ENCODE peak calls at places on chromosomes 13 and 19, in five cellular contexts. One of them, this sample, is unnamed.

GRCh38 chr19:35592226-35592625 is 6.3 kb downstream of the PMIS2 start:
- DNase-seq in hypothalamus: no peak
- DNase-seq in astrocyte of the spinal cord: no peak
- DNase-seq in AG08395: peak; percentile 31
- DNase-seq in prostate gland: peak; percentile 11
- DNase-seq in this sample: no peak

GRCh38 chr13:75407473-75407872 is 74.5 kb downstream of the TBC1D4 start:
- DNase-seq in astrocyte of the spinal cord: no peak
- DNase-seq in AG08395: no peak
- DNase-seq in prostate gland: no peak
- DNase-seq in hypothalamus: no peak
- DNase-seq in this sample: no peak

GRCh38 chr13:36965767-36966166 is 33.4 kb downstream of the ALG5 start:
- DNase-seq in prostate gland: no peak
- DNase-seq in hypothalamus: no peak
- DNase-seq in AG08395: peak; percentile 77
- DNase-seq in astrocyte of the spinal cord: peak; percentile 80
- DNase-seq in this sample: no peak

GRCh38 chr19:1401889-1402217 is 511 bp upstream of the GAMT start:
- DNase-seq in astrocyte of the spinal cord: no peak
- DNase-seq in AG08395: no peak
- DNase-seq in prostate gland: no peak
- DNase-seq in hypothalamus: no peak
- DNase-seq in this sample: no peak

GRCh38 chr13:40927929-40928328 is 91.2 kb downstream of the ELF1 start:
- DNase-seq in prostate gland: no peak
- DNase-seq in hypothalamus: no peak
- DNase-seq in AG08395: no peak
- DNase-seq in astrocyte of the spinal cord: no peak
- DNase-seq in this sample: no peak

GRCh38 chr19:40403262-40403984 is 9.8 kb downstream of the PRX start:
- DNase-seq in hypothalamus: no peak
- DNase-seq in prostate gland: peak; percentile 72
- DNase-seq in astrocyte of the spinal cord: peak; percentile 88
- DNase-seq in AG08395: peak; percentile 97
- DNase-seq in this sample: peak; percentile 84

GRCh38 chr19:43651758-43652545 is 12.3 kb upstream of the CADM4 start:
- DNase-seq in prostate gland: peak; percentile 68
- DNase-seq in AG08395: peak; percentile 72
- DNase-seq in hypothalamus: peak; percentile 26
- DNase-seq in astrocyte of the spinal cord: peak; percentile 62
- DNase-seq in this sample: peak; percentile 46

GRCh38 chr19:54204767-54205468 is 4.3 kb downstream of the RPS9 start:
- DNase-seq in prostate gland: no peak
- DNase-seq in hypothalamus: no peak
- DNase-seq in astrocyte of the spinal cord: no peak
- DNase-seq in AG08395: no peak
- DNase-seq in this sample: no peak

GRCh38 chr13:96710166-96710866 is 284.0 kb downstream of the OXGR1 start:
- DNase-seq in astrocyte of the spinal cord: peak; percentile 12
- DNase-seq in prostate gland: no peak
- DNase-seq in AG08395: no peak
- DNase-seq in hypothalamus: no peak
- DNase-seq in this sample: no peak

GRCh38 chr19:50909240-50910070 is 1.7 kb downstream of the KLK4 start:
- DNase-seq in prostate gland: peak; percentile 92
- DNase-seq in astrocyte of the spinal cord: no peak
- DNase-seq in hypothalamus: no peak
- DNase-seq in AG08395: peak; percentile 9
- DNase-seq in this sample: peak; percentile 63

GRCh38 chr13:24269803-24270202 is 39.6 kb upstream of the C1QTNF9 start:
- DNase-seq in prostate gland: no peak
- DNase-seq in hypothalamus: no peak
- DNase-seq in astrocyte of the spinal cord: no peak
- DNase-seq in AG08395: no peak
- DNase-seq in this sample: no peak

GRCh38 chr19:938233-938923 is 12.5 kb downstream of the ARID3A start:
- DNase-seq in prostate gland: no peak
- DNase-seq in AG08395: no peak
- DNase-seq in astrocyte of the spinal cord: no peak
- DNase-seq in hypothalamus: no peak
- DNase-seq in this sample: no peak

GRCh38 chr19:3482507-3483225 is 575 bp downstream of the SMIM44 start:
- DNase-seq in astrocyte of the spinal cord: no peak
- DNase-seq in hypothalamus: no peak
- DNase-seq in AG08395: no peak
- DNase-seq in prostate gland: no peak
- DNase-seq in this sample: no peak

GRCh38 chr13:65095118-65095517 is 2135.0 kb downstream of the PCDH9 start:
- DNase-seq in astrocyte of the spinal cord: no peak
- DNase-seq in AG08395: no peak
- DNase-seq in prostate gland: no peak
- DNase-seq in hypothalamus: no peak
- DNase-seq in this sample: no peak

GRCh38 chr13:113058988-113059850 is 46.4 kb upstream of the F7 start:
- DNase-seq in AG08395: no peak
- DNase-seq in prostate gland: no peak
- DNase-seq in astrocyte of the spinal cord: no peak
- DNase-seq in hypothalamus: no peak
- DNase-seq in this sample: no peak

GRCh38 chr13:28494861-28495585 is at the start of gene FLT1:
- DNase-seq in AG08395: peak; percentile 42
- DNase-seq in hypothalamus: no peak
- DNase-seq in prostate gland: no peak
- DNase-seq in astrocyte of the spinal cord: no peak
- DNase-seq in this sample: peak; percentile 27

GRCh38 chr19:4088975-4089374 is 22.3 kb upstream of the ZBTB7A start:
- DNase-seq in astrocyte of the spinal cord: no peak
- DNase-seq in prostate gland: no peak
- DNase-seq in AG08395: no peak
- DNase-seq in hypothalamus: no peak
- DNase-seq in this sample: no peak

GRCh38 chr13:112972867-112973576 is 4.0 kb downstream of the MCF2L start:
- DNase-seq in hypothalamus: no peak
- DNase-seq in prostate gland: no peak
- DNase-seq in AG08395: no peak
- DNase-seq in astrocyte of the spinal cord: no peak
- DNase-seq in this sample: no peak

GRCh38 chr13:93861818-93862217 is 617.7 kb downstream of the DCT start:
- DNase-seq in AG08395: peak; percentile 45
- DNase-seq in prostate gland: no peak
- DNase-seq in hypothalamus: no peak
- DNase-seq in astrocyte of the spinal cord: peak; percentile 59
- DNase-seq in this sample: no peak

GRCh38 chr19:27774337-27774736 is 1438.6 kb downstream of the UQCRFS1 start:
- DNase-seq in astrocyte of the spinal cord: no peak
- DNase-seq in AG08395: no peak
- DNase-seq in hypothalamus: no peak
- DNase-seq in prostate gland: no peak
- DNase-seq in this sample: no peak

GRCh38 chr19:30229524-30230174 is 142.5 kb upstream of the ZNF536 start:
- DNase-seq in AG08395: peak; percentile 58
- DNase-seq in hypothalamus: no peak
- DNase-seq in astrocyte of the spinal cord: no peak
- DNase-seq in prostate gland: no peak
- DNase-seq in this sample: no peak

GRCh38 chr19:38321646-38322323 is 2.1 kb downstream of the KCNK6 start:
- DNase-seq in hypothalamus: no peak
- DNase-seq in prostate gland: no peak
- DNase-seq in AG08395: peak; percentile 31
- DNase-seq in astrocyte of the spinal cord: no peak
- DNase-seq in this sample: no peak

GRCh38 chr19:18437481-18438330 is at the start of gene ISYNA1:
- DNase-seq in prostate gland: peak; percentile 60
- DNase-seq in AG08395: peak; percentile 38
- DNase-seq in astrocyte of the spinal cord: peak; percentile 58
- DNase-seq in hypothalamus: no peak
- DNase-seq in this sample: no peak

GRCh38 chr13:24168392-24168750 is 7.9 kb downstream of the SPATA13 start:
- DNase-seq in prostate gland: no peak
- DNase-seq in astrocyte of the spinal cord: peak; percentile 62
- DNase-seq in hypothalamus: no peak
- DNase-seq in AG08395: peak; percentile 51
- DNase-seq in this sample: no peak

GRCh38 chr13:74193391-74193790 is 59.2 kb upstream of the KLF12 start:
- DNase-seq in hypothalamus: no peak
- DNase-seq in prostate gland: no peak
- DNase-seq in AG08395: no peak
- DNase-seq in astrocyte of the spinal cord: no peak
- DNase-seq in this sample: no peak

GRCh38 chr13:113061796-113062425 is 43.7 kb upstream of the F7 start:
- DNase-seq in prostate gland: no peak
- DNase-seq in AG08395: no peak
- DNase-seq in astrocyte of the spinal cord: no peak
- DNase-seq in hypothalamus: no peak
- DNase-seq in this sample: no peak

This sample was measured in progenitor cell of endocrine pancreas.